ENCODE peak calls at places on chromosomes 2 and 18, in ten cellular contexts. One of them, this sample, is unnamed.

GRCh38 chr2:188475945-188476344 is 184.3 kb downstream of the GULP1 start:
- DNase-seq in right cardiac atrium: no peak
- DNase-seq in heart right ventricle: no peak
- DNase-seq in ovary: no peak
- DNase-seq in small intestine: no peak
- DNase-seq in fibroblast of lung: no peak
- DNase-seq in left lung: no peak
- DNase-seq in thoracic aorta: no peak
- DNase-seq in HAP-1: no peak
- DNase-seq in naive thymus-derived CD4-positive, alpha-beta T cell: no peak
- DNase-seq in this sample: no peak

GRCh38 chr2:60463249-60463648 is 90.2 kb downstream of the BCL11A start:
- DNase-seq in right cardiac atrium: peak; percentile 71
- DNase-seq in heart right ventricle: peak; percentile 44
- DNase-seq in ovary: peak; percentile 41
- DNase-seq in small intestine: no peak
- DNase-seq in fibroblast of lung: peak; percentile 31
- DNase-seq in left lung: no peak
- DNase-seq in thoracic aorta: no peak
- DNase-seq in HAP-1: no peak
- DNase-seq in naive thymus-derived CD4-positive, alpha-beta T cell: no peak
- DNase-seq in this sample: no peak

GRCh38 chr2:74502720-74503505 is 3.5 kb upstream of the LBX2 start:
- DNase-seq in right cardiac atrium: peak; percentile 91
- DNase-seq in heart right ventricle: peak; percentile 83
- DNase-seq in ovary: peak; percentile 67
- DNase-seq in small intestine: peak; percentile 91
- DNase-seq in fibroblast of lung: peak; percentile 90
- DNase-seq in left lung: peak; percentile 96
- DNase-seq in thoracic aorta: no peak
- DNase-seq in HAP-1: no peak
- DNase-seq in naive thymus-derived CD4-positive, alpha-beta T cell: no peak
- DNase-seq in this sample: peak; percentile 75

GRCh38 chr2:30096451-30096850 is 50.4 kb upstream of the YPEL5 start:
- DNase-seq in right cardiac atrium: no peak
- DNase-seq in heart right ventricle: no peak
- DNase-seq in ovary: no peak
- DNase-seq in small intestine: no peak
- DNase-seq in fibroblast of lung: no peak
- DNase-seq in left lung: no peak
- DNase-seq in thoracic aorta: no peak
- DNase-seq in HAP-1: no peak
- DNase-seq in naive thymus-derived CD4-positive, alpha-beta T cell: no peak
- DNase-seq in this sample: no peak

GRCh38 chr2:62163106-62163831 is 32.6 kb upstream of the B3GNT2 start:
- DNase-seq in right cardiac atrium: no peak
- DNase-seq in heart right ventricle: no peak
- DNase-seq in ovary: no peak
- DNase-seq in small intestine: no peak
- DNase-seq in fibroblast of lung: no peak
- DNase-seq in left lung: no peak
- DNase-seq in thoracic aorta: no peak
- DNase-seq in HAP-1: peak; percentile 47
- DNase-seq in naive thymus-derived CD4-positive, alpha-beta T cell: no peak
- DNase-seq in this sample: no peak

GRCh38 chr2:15298769-15299168 is 262.4 kb downstream of the NBAS start:
- DNase-seq in right cardiac atrium: no peak
- DNase-seq in heart right ventricle: no peak
- DNase-seq in ovary: peak; percentile 49
- DNase-seq in small intestine: no peak
- DNase-seq in fibroblast of lung: peak; percentile 86
- DNase-seq in left lung: no peak
- DNase-seq in thoracic aorta: no peak
- DNase-seq in HAP-1: no peak
- DNase-seq in naive thymus-derived CD4-positive, alpha-beta T cell: no peak
- DNase-seq in this sample: no peak

GRCh38 chr2:195741191-195741590 is 84.2 kb downstream of the SLC39A10 start:
- DNase-seq in right cardiac atrium: no peak
- DNase-seq in heart right ventricle: no peak
- DNase-seq in ovary: no peak
- DNase-seq in small intestine: no peak
- DNase-seq in fibroblast of lung: peak; percentile 62
- DNase-seq in left lung: no peak
- DNase-seq in thoracic aorta: no peak
- DNase-seq in HAP-1: no peak
- DNase-seq in naive thymus-derived CD4-positive, alpha-beta T cell: no peak
- DNase-seq in this sample: no peak

GRCh38 chr2:48905696-48906095 is 150.2 kb upstream of the LHCGR start:
- DNase-seq in right cardiac atrium: peak; percentile 22
- DNase-seq in heart right ventricle: no peak
- DNase-seq in ovary: no peak
- DNase-seq in small intestine: no peak
- DNase-seq in fibroblast of lung: no peak
- DNase-seq in left lung: peak; percentile 49
- DNase-seq in thoracic aorta: no peak
- DNase-seq in HAP-1: no peak
- DNase-seq in naive thymus-derived CD4-positive, alpha-beta T cell: no peak
- DNase-seq in this sample: no peak

GRCh38 chr2:231709636-231709980 is 1.3 kb downstream of the PTMA start:
- DNase-seq in right cardiac atrium: peak; percentile 60
- DNase-seq in heart right ventricle: peak; percentile 49
- DNase-seq in ovary: peak; percentile 62
- DNase-seq in small intestine: peak; percentile 37
- DNase-seq in fibroblast of lung: no peak
- DNase-seq in left lung: no peak
- DNase-seq in thoracic aorta: no peak
- DNase-seq in HAP-1: peak; percentile 12
- DNase-seq in naive thymus-derived CD4-positive, alpha-beta T cell: no peak
- DNase-seq in this sample: peak; percentile 72

GRCh38 chr2:160308915-160309314 is 108.8 kb upstream of the ITGB6 start:
- DNase-seq in right cardiac atrium: no peak
- DNase-seq in heart right ventricle: no peak
- DNase-seq in ovary: no peak
- DNase-seq in small intestine: no peak
- DNase-seq in fibroblast of lung: no peak
- DNase-seq in left lung: no peak
- DNase-seq in thoracic aorta: no peak
- DNase-seq in HAP-1: no peak
- DNase-seq in naive thymus-derived CD4-positive, alpha-beta T cell: no peak
- DNase-seq in this sample: no peak

GRCh38 chr18:46013484-46014189 is 46.5 kb upstream of the EPG5 start:
- DNase-seq in right cardiac atrium: no peak
- DNase-seq in heart right ventricle: no peak
- DNase-seq in ovary: no peak
- DNase-seq in small intestine: no peak
- DNase-seq in fibroblast of lung: no peak
- DNase-seq in left lung: no peak
- DNase-seq in thoracic aorta: no peak
- DNase-seq in HAP-1: no peak
- DNase-seq in naive thymus-derived CD4-positive, alpha-beta T cell: no peak
- DNase-seq in this sample: no peak

GRCh38 chr2:46032996-46033395 is 264.2 kb upstream of the EPAS1 start:
- DNase-seq in right cardiac atrium: no peak
- DNase-seq in heart right ventricle: no peak
- DNase-seq in ovary: no peak
- DNase-seq in small intestine: no peak
- DNase-seq in fibroblast of lung: no peak
- DNase-seq in left lung: no peak
- DNase-seq in thoracic aorta: no peak
- DNase-seq in HAP-1: no peak
- DNase-seq in naive thymus-derived CD4-positive, alpha-beta T cell: no peak
- DNase-seq in this sample: no peak

GRCh38 chr2:240454031-240454901 is 18.8 kb downstream of the GPC1 start:
- DNase-seq in right cardiac atrium: peak; percentile 20
- DNase-seq in heart right ventricle: no peak
- DNase-seq in ovary: no peak
- DNase-seq in small intestine: no peak
- DNase-seq in fibroblast of lung: no peak
- DNase-seq in left lung: peak; percentile 75
- DNase-seq in thoracic aorta: no peak
- DNase-seq in HAP-1: no peak
- DNase-seq in naive thymus-derived CD4-positive, alpha-beta T cell: no peak
- DNase-seq in this sample: no peak

GRCh38 chr18:62523631-62524442 is 1.0 kb downstream of the ZCCHC2 start:
- DNase-seq in right cardiac atrium: peak; percentile 57
- DNase-seq in heart right ventricle: peak; percentile 24
- DNase-seq in ovary: peak; percentile 61
- DNase-seq in small intestine: peak; percentile 42
- DNase-seq in fibroblast of lung: peak; percentile 49
- DNase-seq in left lung: peak; percentile 91
- DNase-seq in thoracic aorta: no peak
- DNase-seq in HAP-1: no peak
- DNase-seq in naive thymus-derived CD4-positive, alpha-beta T cell: peak; percentile 61
- DNase-seq in this sample: no peak

GRCh38 chr2:220569380-220569779 is 942.0 kb downstream of the SLC4A3 start:
- DNase-seq in right cardiac atrium: no peak
- DNase-seq in heart right ventricle: no peak
- DNase-seq in ovary: no peak
- DNase-seq in small intestine: no peak
- DNase-seq in fibroblast of lung: no peak
- DNase-seq in left lung: no peak
- DNase-seq in thoracic aorta: no peak
- DNase-seq in HAP-1: no peak
- DNase-seq in naive thymus-derived CD4-positive, alpha-beta T cell: no peak
- DNase-seq in this sample: no peak

GRCh38 chr2:38174646-38175096 is 98.7 kb upstream of the CYP1B1 start:
- DNase-seq in right cardiac atrium: no peak
- DNase-seq in heart right ventricle: no peak
- DNase-seq in ovary: no peak
- DNase-seq in small intestine: no peak
- DNase-seq in fibroblast of lung: peak; percentile 99
- DNase-seq in left lung: no peak
- DNase-seq in thoracic aorta: no peak
- DNase-seq in HAP-1: no peak
- DNase-seq in naive thymus-derived CD4-positive, alpha-beta T cell: no peak
- DNase-seq in this sample: peak; percentile 29

GRCh38 chr2:102114851-102115497 is 27.6 kb upstream of the IL1R1 start:
- DNase-seq in right cardiac atrium: no peak
- DNase-seq in heart right ventricle: no peak
- DNase-seq in ovary: no peak
- DNase-seq in small intestine: no peak
- DNase-seq in fibroblast of lung: peak; percentile 61
- DNase-seq in left lung: no peak
- DNase-seq in thoracic aorta: no peak
- DNase-seq in HAP-1: no peak
- DNase-seq in naive thymus-derived CD4-positive, alpha-beta T cell: no peak
- DNase-seq in this sample: no peak

GRCh38 chr2:215653344-215654015 is 217.6 kb upstream of the FN1 start:
- DNase-seq in right cardiac atrium: no peak
- DNase-seq in heart right ventricle: no peak
- DNase-seq in ovary: no peak
- DNase-seq in small intestine: no peak
- DNase-seq in fibroblast of lung: peak; percentile 77
- DNase-seq in left lung: no peak
- DNase-seq in thoracic aorta: no peak
- DNase-seq in HAP-1: no peak
- DNase-seq in naive thymus-derived CD4-positive, alpha-beta T cell: no peak
- DNase-seq in this sample: no peak

DNA sequence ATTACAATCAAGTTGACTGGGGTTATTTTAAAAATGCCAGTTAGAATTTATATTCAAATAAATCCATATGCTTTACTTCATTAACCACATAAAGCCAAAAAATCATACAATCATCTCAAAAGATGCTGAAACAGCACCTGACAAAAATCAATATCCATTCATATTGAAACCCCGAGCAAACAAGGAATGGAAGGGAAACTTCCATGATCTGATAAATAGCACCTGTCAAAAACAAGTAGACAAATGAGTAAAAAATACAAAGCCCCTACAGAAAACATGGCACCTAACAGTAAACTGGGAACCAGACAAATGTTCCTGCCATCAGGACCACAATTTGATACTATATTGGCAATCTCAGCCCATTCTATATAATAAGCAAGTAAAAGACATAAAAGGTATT is 227.5 kb downstream of the HDAC4 start:
- DNase-seq in right cardiac atrium: no peak
- DNase-seq in heart right ventricle: no peak
- DNase-seq in ovary: no peak
- DNase-seq in small intestine: no peak
- DNase-seq in fibroblast of lung: no peak
- DNase-seq in left lung: no peak
- DNase-seq in thoracic aorta: no peak
- DNase-seq in HAP-1: no peak
- DNase-seq in naive thymus-derived CD4-positive, alpha-beta T cell: no peak
- DNase-seq in this sample: no peak
- H3K9me3 ChIP-seq in right cardiac atrium: no peaks in the 10 kb centered on the region
- H3K9me3 ChIP-seq in heart right ventricle: peaks cover 40% of the 10 kb centered on the region
- H3K9me3 ChIP-seq in ovary: peaks cover 5% of the 10 kb centered on the region
- H3K9me3 ChIP-seq in small intestine: no peaks in the 10 kb centered on the region
- H3K9me3 ChIP-seq in fibroblast of lung: no peaks in the 10 kb centered on the region
- H3K9me3 ChIP-seq in left lung: no peaks in the 10 kb centered on the region
- H3K9me3 ChIP-seq in thoracic aorta: peaks cover 8% of the 10 kb centered on the region
- H3K9me3 ChIP-seq in HAP-1: peaks cover 4% of the 10 kb centered on the region
- H3K9me3 ChIP-seq in naive thymus-derived CD4-positive, alpha-beta T cell: peaks cover 40% of the 10 kb centered on the region
- H3K9me3 ChIP-seq in this sample: no peaks in the 10 kb centered on the region

GRCh38 chr2:31693882-31694281 is 113.1 kb upstream of the SRD5A2 start:
- DNase-seq in right cardiac atrium: no peak
- DNase-seq in heart right ventricle: no peak
- DNase-seq in ovary: no peak
- DNase-seq in small intestine: no peak
- DNase-seq in fibroblast of lung: peak; percentile 21
- DNase-seq in left lung: no peak
- DNase-seq in thoracic aorta: no peak
- DNase-seq in HAP-1: no peak
- DNase-seq in naive thymus-derived CD4-positive, alpha-beta T cell: no peak
- DNase-seq in this sample: no peak
- H3K9me3 ChIP-seq in right cardiac atrium: peaks cover 18% of the 10 kb centered on the region
- H3K9me3 ChIP-seq in heart right ventricle: peaks cover 15% of the 10 kb centered on the region
- H3K9me3 ChIP-seq in ovary: peaks cover 12% of the 10 kb centered on the region
- H3K9me3 ChIP-seq in small intestine: peaks cover 2% of the 10 kb centered on the region
- H3K9me3 ChIP-seq in fibroblast of lung: no peaks in the 10 kb centered on the region
- H3K9me3 ChIP-seq in left lung: peaks cover 6% of the 10 kb centered on the region
- H3K9me3 ChIP-seq in thoracic aorta: peaks cover 31% of the 10 kb centered on the region
- H3K9me3 ChIP-seq in HAP-1: peaks cover 5% of the 10 kb centered on the region
- H3K9me3 ChIP-seq in naive thymus-derived CD4-positive, alpha-beta T cell: peaks cover 51% of the 10 kb centered on the region
- H3K9me3 ChIP-seq in this sample: peaks cover 19% of the 10 kb centered on the region

DNA sequence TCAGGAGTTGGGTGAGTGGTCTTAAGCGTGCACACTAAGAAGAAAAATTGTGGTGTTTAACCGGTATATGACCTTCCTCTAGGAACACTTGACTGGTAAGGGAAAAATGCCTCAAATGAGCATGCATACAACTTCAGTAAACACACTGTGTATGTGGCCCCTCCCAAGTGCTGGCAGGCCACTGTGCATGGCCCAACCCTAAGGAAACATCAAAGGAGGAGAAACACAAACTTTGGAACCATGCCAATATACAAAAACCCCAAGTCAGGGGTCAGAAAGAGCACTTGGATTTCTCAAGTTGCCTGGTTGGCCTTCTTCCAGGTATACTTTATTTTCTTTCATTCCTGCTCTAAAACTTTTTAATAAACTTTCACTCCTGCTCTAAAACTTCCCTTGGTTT is 308.9 kb upstream of the LRRTM4 start:
- DNase-seq in right cardiac atrium: no peak
- DNase-seq in heart right ventricle: no peak
- DNase-seq in ovary: no peak
- DNase-seq in small intestine: peak; percentile 33
- DNase-seq in fibroblast of lung: no peak
- DNase-seq in left lung: no peak
- DNase-seq in thoracic aorta: no peak
- DNase-seq in HAP-1: no peak
- DNase-seq in naive thymus-derived CD4-positive, alpha-beta T cell: no peak
- DNase-seq in this sample: no peak
- H3K9me3 ChIP-seq in right cardiac atrium: no peaks in the 10 kb centered on the region
- H3K9me3 ChIP-seq in heart right ventricle: no peaks in the 10 kb centered on the region
- H3K9me3 ChIP-seq in ovary: no peaks in the 10 kb centered on the region
- H3K9me3 ChIP-seq in small intestine: peaks cover 3% of the 10 kb centered on the region
- H3K9me3 ChIP-seq in fibroblast of lung: no peaks in the 10 kb centered on the region
- H3K9me3 ChIP-seq in left lung: no peaks in the 10 kb centered on the region
- H3K9me3 ChIP-seq in thoracic aorta: no peaks in the 10 kb centered on the region
- H3K9me3 ChIP-seq in HAP-1: no peaks in the 10 kb centered on the region
- H3K9me3 ChIP-seq in naive thymus-derived CD4-positive, alpha-beta T cell: peaks cover 8% of the 10 kb centered on the region
- H3K9me3 ChIP-seq in this sample: no peaks in the 10 kb centered on the region

GRCh38 chr18:9991021-9992000 is 77.5 kb downstream of the VAPA start:
- DNase-seq in right cardiac atrium: no peak
- DNase-seq in heart right ventricle: no peak
- DNase-seq in ovary: no peak
- DNase-seq in small intestine: no peak
- DNase-seq in fibroblast of lung: no peak
- DNase-seq in left lung: no peak
- DNase-seq in thoracic aorta: no peak
- DNase-seq in HAP-1: no peak
- DNase-seq in naive thymus-derived CD4-positive, alpha-beta T cell: no peak
- DNase-seq in this sample: no peak
- H3K9me3 ChIP-seq in right cardiac atrium: no peaks in the 10 kb centered on the region
- H3K9me3 ChIP-seq in heart right ventricle: no peaks in the 10 kb centered on the region
- H3K9me3 ChIP-seq in ovary: no peaks in the 10 kb centered on the region
- H3K9me3 ChIP-seq in small intestine: no peaks in the 10 kb centered on the region
- H3K9me3 ChIP-seq in fibroblast of lung: no peaks in the 10 kb centered on the region
- H3K9me3 ChIP-seq in left lung: no peaks in the 10 kb centered on the region
- H3K9me3 ChIP-seq in thoracic aorta: no peaks in the 10 kb centered on the region
- H3K9me3 ChIP-seq in HAP-1: no peaks in the 10 kb centered on the region
- H3K9me3 ChIP-seq in naive thymus-derived CD4-positive, alpha-beta T cell: no peaks in the 10 kb centered on the region
- H3K9me3 ChIP-seq in this sample: no peaks in the 10 kb centered on the region

This sample was measured in gastrocnemius medialis.